ENCODE peak calls at places on chromosomes 4 and X, in eight cellular contexts. E is colonic mucosa; G is left cardiac atrium; V is activated CD4-positive, alpha-beta T cell treated with anti-CD3 and anti-CD28 coated beads for 4 hours; Q is activated naive CD4-positive, alpha-beta T cell; R is choroid plexus epithelial cell; A is OCI-LY7; D is iris pigment epithelial cell. O is an unnamed sample.

GRCh38 chr4:149914521-149915115 is 99.0 kb upstream of the IQCM start:
- DNase-seq in E (peak), G (no peak), V (peak), Q (no peak), R (peak), A (peak), D (peak), O (peak)

GRCh38 chr4:132062611-132063239 is 1086.4 kb upstream of the PCDH10 start:
- DNase-seq in E (no peak), G (no peak), V (no peak), Q (no peak), R (no peak), A (no peak), D (no peak), O (no peak)

GRCh38 chr4:1170156-1170804 is 2.1 kb downstream of the SPON2 start:
- DNase-seq in E (no peak), G (no peak), V (no peak), Q (no peak), R (no peak), A (no peak), D (no peak), O (no peak)

GRCh38 chrX:135009838-135010237 is 12.5 kb downstream of the RTL8B start:
- DNase-seq in E (no peak), G (no peak), V (no peak), Q (no peak), R (no peak), A (no peak), D (no peak), O (no peak)

GRCh38 chrX:120269379-120270035 is 18.9 kb downstream of the ZBTB33 start:
- DNase-seq in E (no peak), G (no peak), V (no peak), Q (no peak), R (peak), A (no peak), D (peak), O (no peak)

GRCh38 chr4:101349346-101350064 is 2.2 kb upstream of the PPP3CA start:
- DNase-seq in E (peak), G (peak), V (no peak), Q (no peak), R (no peak), A (no peak), D (no peak), O (no peak)

GRCh38 chr4:101027721-101028120 is 319.6 kb downstream of the PPP3CA start:
- DNase-seq in E (no peak), G (no peak), V (no peak), Q (no peak), R (no peak), A (no peak), D (no peak), O (no peak)

GRCh38 chrX:23819385-23820234 is 36.6 kb downstream of the SAT1 start:
- DNase-seq in E (no peak), G (no peak), V (no peak), Q (no peak), R (peak), A (no peak), D (peak), O (no peak)

GRCh38 chrX:4830880-4831557 is 1117.6 kb upstream of the PRKX start:
- DNase-seq in E (no peak), G (no peak), V (no peak), Q (no peak), R (no peak), A (no peak), D (no peak), O (no peak)

GRCh38 chr4:3863841-3864734 is 97.9 kb downstream of the ADRA2C start:
- DNase-seq in E (no peak), G (peak), V (no peak), Q (no peak), R (no peak), A (no peak), D (no peak), O (no peak)